ENCODE peak calls at places on chromosomes 13 and 19, in eight cellular contexts. T, P, V, U, K, S, J and G are unnamed samples.

GRCh38 chr13:60158321-60158801 is 5.4 kb downstream of the DIAPH3 start:
- DNase-seq in V (no peak), J (no peak), K (no peak), U (no peak), S (no peak), P (no peak), T (no peak), G (no peak)

GRCh38 chr13:61030445-61030844 is 385.2 kb downstream of the PCDH20 start:
- DNase-seq in K (no peak), J (no peak), V (no peak), S (no peak), U (no peak), T (no peak), P (no peak), G (no peak)

GRCh38 chr13:26759907-26760834 is at the start of gene GPR12:
- DNase-seq in U (no peak), V (no peak), P (no peak), T (no peak), K (no peak), J (no peak), S (no peak), G (no peak)

GRCh38 chr13:98187862-98188261 is 10.8 kb upstream of the RNF113B start:
- DNase-seq in P (no peak), S (no peak), K (no peak), U (no peak), T (no peak), J (no peak), V (no peak), G (no peak)

GRCh38 chr19:34482380-34483250 is 1.1 kb downstream of the WTIP start:
- DNase-seq in T (peak), S (no peak), J (no peak), K (no peak), V (no peak), U (no peak), P (peak), G (no peak)

GRCh38 chr19:3966051-3967017 is 4.6 kb downstream of the DAPK3 start:
- DNase-seq in U (no peak), S (no peak), T (no peak), J (no peak), V (no peak), K (no peak), P (no peak), G (no peak)

GRCh38 chr19:28358604-28359003 is 854.3 kb downstream of the UQCRFS1 start:
- DNase-seq in K (no peak), T (no peak), S (no peak), P (no peak), U (no peak), V (no peak), J (no peak), G (no peak)

GRCh38 chr13:80462567-80462966 is 121.6 kb upstream of the SPRY2 start:
- DNase-seq in U (no peak), J (no peak), P (no peak), K (no peak), T (no peak), V (no peak), S (no peak), G (no peak)

GRCh38 chr19:34471906-34472305 is 9.7 kb upstream of the WTIP start:
- DNase-seq in J (no peak), S (no peak), K (no peak), T (no peak), V (no peak), P (no peak), U (no peak), G (no peak)

GRCh38 chr19:10037809-10038208 is 24.5 kb downstream of the RDH8 start:
- DNase-seq in P (no peak), J (no peak), S (no peak), T (no peak), V (no peak), K (no peak), U (no peak), G (no peak)

GRCh38 chr13:92564942-92565341 is 661.7 kb upstream of the GPC6 start:
- DNase-seq in P (no peak), U (no peak), T (no peak), V (no peak), S (no peak), J (no peak), K (no peak), G (no peak)

GRCh38 chr13:26599403-26599802 is 41.9 kb downstream of the WASF3 start:
- DNase-seq in J (no peak), V (no peak), S (no peak), P (no peak), T (no peak), U (no peak), K (no peak), G (no peak)

GRCh38 chr19:45764487-45764886 is 4.6 kb downstream of the SIX5 start:
- DNase-seq in V (no peak), K (no peak), J (no peak), S (no peak), T (no peak), U (no peak), P (no peak), G (no peak)

GRCh38 chr19:42153606-42154405 is 21.6 kb upstream of the POU2F2 start:
- DNase-seq in P (no peak), T (no peak), J (no peak), V (no peak), S (no peak), K (no peak), U (no peak), G (no peak)

GRCh38 chr19:50512999-50513745 is 541 bp downstream of the ASPDH start:
- DNase-seq in K (no peak), P (no peak), J (no peak), U (no peak), S (no peak), T (no peak), V (no peak), G (no peak)

GRCh38 chr13:62663767-62664166 is 1248.1 kb upstream of the PCDH20 start:
- DNase-seq in J (no peak), V (no peak), T (no peak), U (no peak), K (no peak), P (no peak), S (no peak), G (no peak)

GRCh38 chr13:97544041-97544765 is 110.2 kb downstream of the RAP2A start:
- DNase-seq in P (peak), V (no peak), U (no peak), T (no peak), J (no peak), S (no peak), K (no peak), G (no peak)

GRCh38 chr19:45150731-45151725 is 9.8 kb downstream of the NKPD1 start:
- DNase-seq in V (no peak), P (no peak), S (no peak), U (no peak), J (no peak), K (no peak), T (no peak), G (no peak)

GRCh38 chr13:27076411-27076810 is 95.2 kb downstream of the USP12 start:
- DNase-seq in U (no peak), K (no peak), J (no peak), V (no peak), P (peak), S (no peak), T (no peak), G (no peak)

GRCh38 chr13:97121894-97122293 is 100.2 kb upstream of the MBNL2 start:
- DNase-seq in J (no peak), U (no peak), S (no peak), T (no peak), V (no peak), K (no peak), P (peak), G (no peak)

GRCh38 chr13:40210865-40211585 is 455.4 kb downstream of the FOXO1 start:
- DNase-seq in J (no peak), K (no peak), S (no peak), T (no peak), V (no peak), P (no peak), U (no peak), G (no peak)

GRCh38 chr19:2507109-2507508 is 31.2 kb downstream of the GADD45B start:
- DNase-seq in T (peak), J (no peak), V (peak), U (no peak), K (no peak), S (peak), P (peak), G (peak)

GRCh38 chr19:13181747-13182388 is 31.7 kb downstream of the IER2 start:
- DNase-seq in V (no peak), U (no peak), S (no peak), K (no peak), T (peak), P (peak), J (no peak), G (peak)

GRCh38 chr19:8209111-8209964 is at the start of gene CERS4:
- DNase-seq in S (peak), J (peak), T (peak), U (peak), P (peak), K (peak), V (peak), G (peak)

GRCh38 chr13:44759723-44760360 is 183.7 kb upstream of the TSC22D1 start:
- DNase-seq in T (no peak), U (no peak), K (no peak), S (no peak), V (no peak), J (no peak), P (peak), G (no peak)

GRCh38 chr13:87344176-87344575 is 327.0 kb upstream of the SLITRK5 start:
- DNase-seq in V (no peak), S (no peak), P (no peak), T (no peak), U (no peak), J (peak), K (no peak), G (no peak)

GRCh38 chr19:49906879-49907564 is 10.3 kb upstream of the IL4I1 start:
- DNase-seq in J (no peak), S (no peak), U (no peak), T (no peak), P (no peak), V (no peak), K (no peak), G (no peak)

GRCh38 chr19:50365434-50366306 is at the start of gene NAPSA:
- DNase-seq in P (no peak), J (no peak), S (no peak), U (no peak), K (no peak), V (no peak), T (peak), G (no peak)

GRCh38 chr19:55013596-55013995 is 24.5 kb downstream of the GP6 start:
- DNase-seq in K (no peak), P (no peak), U (no peak), T (no peak), J (no peak), V (no peak), S (no peak), G (no peak)

GRCh38 chr13:35475960-35476943 is at the start of gene MAB21L1:
- DNase-seq in P (peak), U (no peak), T (peak), V (no peak), J (no peak), K (peak), S (peak), G (no peak)

GRCh38 chr19:44753619-44753931 is 5.1 kb downstream of the BCL3 start:
- DNase-seq in J (no peak), P (no peak), T (no peak), S (no peak), K (no peak), U (no peak), V (no peak), G (no peak)

GRCh38 chr19:19645233-19645870 is 1.9 kb upstream of the GMIP start:
- DNase-seq in U (no peak), P (no peak), V (no peak), T (no peak), S (no peak), J (no peak), K (no peak), G (no peak)